ENCODE peak calls at places on chromosomes 2 and 18, in nine cellular contexts. One of them, this sample, is unnamed.
A peak's percentile ranks its signal among the peaks of the same experiment; 100 is the strongest.

GRCh38 chr2:173571021-173571821 is 216.5 kb downstream of the CDCA7 start:
- DNase-seq in GM18507: no peak
- DNase-seq in H4: peak; percentile 33
- DNase-seq in iPS DF 19.7: no peak
- DNase-seq in stimulated activated CD4-positive, alpha-beta T cell treated with anti-CD3 and anti-CD28 coated beads, Interleukin-12 subunit alpha, Interleukin-12 subunit beta, amount 100 ng/mL, for 24 hours: no peak
- DNase-seq in COR-L47: peak; percentile 73
- DNase-seq in A172: peak; percentile 55
- DNase-seq in GDM1: no peak
- DNase-seq in astrocyte of the spinal cord: peak; percentile 55
- DNase-seq in this sample: no peak

GRCh38 chr2:45901468-45902081 is 250.1 kb downstream of the PRKCE start:
- DNase-seq in stimulated activated CD4-positive, alpha-beta T cell treated with anti-CD3 and anti-CD28 coated beads, Interleukin-12 subunit alpha, Interleukin-12 subunit beta, amount 100 ng/mL, for 24 hours: no peak
- DNase-seq in COR-L47: no peak
- DNase-seq in GDM1: no peak
- DNase-seq in iPS DF 19.7: no peak
- DNase-seq in A172: no peak
- DNase-seq in GM18507: no peak
- DNase-seq in astrocyte of the spinal cord: no peak
- DNase-seq in H4: no peak
- DNase-seq in this sample: no peak

GRCh38 chr18:13308369-13308768 is 89.8 kb downstream of the LDLRAD4 start:
- DNase-seq in COR-L47: no peak
- DNase-seq in GM18507: no peak
- DNase-seq in A172: no peak
- DNase-seq in GDM1: no peak
- DNase-seq in stimulated activated CD4-positive, alpha-beta T cell treated with anti-CD3 and anti-CD28 coated beads, Interleukin-12 subunit alpha, Interleukin-12 subunit beta, amount 100 ng/mL, for 24 hours: no peak
- DNase-seq in H4: no peak
- DNase-seq in astrocyte of the spinal cord: no peak
- DNase-seq in iPS DF 19.7: no peak
- DNase-seq in this sample: no peak

GRCh38 chr18:10689231-10689953 is 163.6 kb downstream of the NAPG start:
- DNase-seq in GDM1: no peak
- DNase-seq in iPS DF 19.7: no peak
- DNase-seq in H4: no peak
- DNase-seq in A172: no peak
- DNase-seq in GM18507: no peak
- DNase-seq in COR-L47: no peak
- DNase-seq in stimulated activated CD4-positive, alpha-beta T cell treated with anti-CD3 and anti-CD28 coated beads, Interleukin-12 subunit alpha, Interleukin-12 subunit beta, amount 100 ng/mL, for 24 hours: no peak
- DNase-seq in astrocyte of the spinal cord: peak; percentile 18
- DNase-seq in this sample: no peak

GRCh38 chr2:79437416-79438281 is 75.2 kb upstream of the CTNNA2 start:
- DNase-seq in GDM1: no peak
- DNase-seq in stimulated activated CD4-positive, alpha-beta T cell treated with anti-CD3 and anti-CD28 coated beads, Interleukin-12 subunit alpha, Interleukin-12 subunit beta, amount 100 ng/mL, for 24 hours: no peak
- DNase-seq in A172: peak; percentile 51
- DNase-seq in iPS DF 19.7: no peak
- DNase-seq in GM18507: no peak
- DNase-seq in H4: peak; percentile 61
- DNase-seq in astrocyte of the spinal cord: peak; percentile 23
- DNase-seq in COR-L47: no peak
- DNase-seq in this sample: no peak

GRCh38 chr2:3267869-3268704 is 109.5 kb downstream of the EIPR1 start:
- DNase-seq in stimulated activated CD4-positive, alpha-beta T cell treated with anti-CD3 and anti-CD28 coated beads, Interleukin-12 subunit alpha, Interleukin-12 subunit beta, amount 100 ng/mL, for 24 hours: no peak
- DNase-seq in A172: no peak
- DNase-seq in H4: no peak
- DNase-seq in COR-L47: no peak
- DNase-seq in GDM1: no peak
- DNase-seq in GM18507: no peak
- DNase-seq in iPS DF 19.7: no peak
- DNase-seq in astrocyte of the spinal cord: no peak
- DNase-seq in this sample: no peak

GRCh38 chr18:79912409-79912991 is 39.0 kb downstream of the SLC66A2 start:
- DNase-seq in H4: no peak
- DNase-seq in iPS DF 19.7: no peak
- DNase-seq in A172: no peak
- DNase-seq in GDM1: no peak
- DNase-seq in stimulated activated CD4-positive, alpha-beta T cell treated with anti-CD3 and anti-CD28 coated beads, Interleukin-12 subunit alpha, Interleukin-12 subunit beta, amount 100 ng/mL, for 24 hours: peak; percentile 8
- DNase-seq in COR-L47: no peak
- DNase-seq in GM18507: no peak
- DNase-seq in astrocyte of the spinal cord: peak; percentile 75
- DNase-seq in this sample: no peak

GRCh38 chr18:10442551-10442971 is 11.9 kb upstream of the APCDD1 start:
- DNase-seq in astrocyte of the spinal cord: no peak
- DNase-seq in COR-L47: no peak
- DNase-seq in iPS DF 19.7: no peak
- DNase-seq in stimulated activated CD4-positive, alpha-beta T cell treated with anti-CD3 and anti-CD28 coated beads, Interleukin-12 subunit alpha, Interleukin-12 subunit beta, amount 100 ng/mL, for 24 hours: no peak
- DNase-seq in GM18507: no peak
- DNase-seq in GDM1: no peak
- DNase-seq in A172: no peak
- DNase-seq in H4: no peak
- DNase-seq in this sample: no peak

GRCh38 chr2:43220229-43220981 is 6.0 kb downstream of the ZFP36L2 start:
- DNase-seq in stimulated activated CD4-positive, alpha-beta T cell treated with anti-CD3 and anti-CD28 coated beads, Interleukin-12 subunit alpha, Interleukin-12 subunit beta, amount 100 ng/mL, for 24 hours: no peak
- DNase-seq in GM18507: no peak
- DNase-seq in A172: no peak
- DNase-seq in COR-L47: no peak
- DNase-seq in astrocyte of the spinal cord: no peak
- DNase-seq in iPS DF 19.7: no peak
- DNase-seq in H4: no peak
- DNase-seq in GDM1: no peak
- DNase-seq in this sample: no peak

GRCh38 chr2:30268296-30268871 is 37.0 kb downstream of the LBH start:
- DNase-seq in GM18507: no peak
- DNase-seq in iPS DF 19.7: no peak
- DNase-seq in COR-L47: no peak
- DNase-seq in A172: no peak
- DNase-seq in GDM1: no peak
- DNase-seq in H4: no peak
- DNase-seq in stimulated activated CD4-positive, alpha-beta T cell treated with anti-CD3 and anti-CD28 coated beads, Interleukin-12 subunit alpha, Interleukin-12 subunit beta, amount 100 ng/mL, for 24 hours: no peak
- DNase-seq in astrocyte of the spinal cord: no peak
- DNase-seq in this sample: no peak

This sample was measured in MG63.